ENCODE peak calls at places on chromosomes 1 and 21, in seven cellular contexts. D is LoVo; Y is central memory CD4-positive, alpha-beta T cell; Z is GM12891; J is NCI-H2029; Q is NCI-H1436; T is T-helper 9 cell. K is an unnamed sample.

GRCh38 chr1:180778782-180779398 is 133.8 kb upstream of the KIAA1614 start:
- DNase-seq in D (peak; percentile 4), Y (no peak), Z (no peak), J (peak; percentile 26), Q (peak; percentile 4), T (no peak), K (peak; percentile 3)

GRCh38 chr1:94068096-94068830 is 52.7 kb downstream of the ABCA4 start:
- DNase-seq in D (peak; percentile 85), Y (no peak), Z (no peak), J (no peak), Q (no peak), T (no peak), K (peak; percentile 83)

GRCh38 chr1:228414511-228415211 is 2.0 kb downstream of the TRIM17 start:
- DNase-seq in D (no peak), Y (no peak), Z (no peak), J (no peak), Q (no peak), T (no peak), K (no peak)

GRCh38 chr1:237799762-237800474 is 90.8 kb downstream of the ZP4 start:
- DNase-seq in D (peak; percentile 18), Y (no peak), Z (peak; percentile 34), J (peak; percentile 75), Q (peak; percentile 93), T (peak; percentile 4), K (peak; percentile 84)

GRCh38 chr1:2360588-2361364 is 30.6 kb downstream of the MORN1 start:
- DNase-seq in D (no peak), Y (no peak), Z (no peak), J (no peak), Q (no peak), T (no peak), K (no peak)

GRCh38 chr1:22186316-22186715 is 43.4 kb upstream of the WNT4 start:
- DNase-seq in D (no peak), Y (no peak), Z (no peak), J (no peak), Q (no peak), T (no peak), K (no peak)

GRCh38 chr1:248851390-248851789 is 7.5 kb downstream of the ZNF692 start:
- DNase-seq in D (no peak), Y (no peak), Z (no peak), J (no peak), Q (no peak), T (no peak), K (no peak)

GRCh38 chr1:97581614-97582051 is 339.2 kb downstream of the DPYD start:
- DNase-seq in D (no peak), Y (no peak), Z (no peak), J (no peak), Q (no peak), T (no peak), K (peak; percentile 65)

GRCh38 chr1:243291287-243291686 is 35.4 kb downstream of the SDCCAG8 start:
- DNase-seq in D (no peak), Y (no peak), Z (no peak), J (no peak), Q (no peak), T (no peak), K (no peak)

GRCh38 chr1:152580433-152580832 is at the start of gene LCE3D:
- DNase-seq in D (no peak), Y (no peak), Z (no peak), J (no peak), Q (no peak), T (no peak), K (no peak)

GRCh38 chr1:45012639-45013278 is 705 bp downstream of the UROD start:
- DNase-seq in D (peak; percentile 51), Y (no peak), Z (no peak), J (peak; percentile 76), Q (peak; percentile 6), T (no peak), K (peak; percentile 81)

GRCh38 chr1:156004843-156005593 is 15.7 kb downstream of the SSR2 start:
- DNase-seq in D (no peak), Y (peak; percentile 39), Z (no peak), J (no peak), Q (no peak), T (no peak), K (no peak)

GRCh38 chr1:101291562-101292035 is 54.8 kb downstream of the S1PR1 start:
- DNase-seq in D (peak; percentile 34), Y (peak; percentile 64), Z (no peak), J (no peak), Q (no peak), T (peak; percentile 25), K (peak; percentile 83)

GRCh38 chr1:190578015-190578414 is 100.4 kb upstream of the BRINP3 start:
- DNase-seq in D (no peak), Y (no peak), Z (no peak), J (no peak), Q (no peak), T (no peak), K (peak; percentile 35)

GRCh38 chr1:220430059-220430458 is 97.9 kb upstream of the MARK1 start:
- DNase-seq in D (no peak), Y (no peak), Z (no peak), J (no peak), Q (no peak), T (no peak), K (no peak)

GRCh38 chr21:32888971-32889370 is 117.4 kb upstream of the PAXBP1 start:
- DNase-seq in D (no peak), Y (no peak), Z (no peak), J (no peak), Q (no peak), T (no peak), K (no peak)

GRCh38 chr1:148353461-148354283 is 129.4 kb downstream of the PPIAL4G start:
- DNase-seq in D (no peak), Y (no peak), Z (no peak), J (no peak), Q (no peak), T (no peak), K (peak; percentile 92)

GRCh38 chr1:204920967-204921366 is 50.3 kb downstream of the NFASC start:
- DNase-seq in D (no peak), Y (no peak), Z (no peak), J (no peak), Q (no peak), T (no peak), K (no peak)

GRCh38 chr1:215794151-215794550 is 227.0 kb downstream of the KCTD3 start:
- DNase-seq in D (no peak), Y (no peak), Z (no peak), J (no peak), Q (peak; percentile 8), T (no peak), K (no peak)

GRCh38 chr1:170126691-170127090 is 19.1 kb upstream of the NTMT2 start:
- DNase-seq in D (no peak), Y (no peak), Z (no peak), J (no peak), Q (no peak), T (no peak), K (peak; percentile 75)

GRCh38 chr1:100860397-100860991 is 34.1 kb downstream of the EXTL2 start:
- DNase-seq in D (no peak), Y (no peak), Z (no peak), J (peak; percentile 13), Q (no peak), T (no peak), K (peak; percentile 28)

K was measured in Daoy.